ENCODE peak calls at places on chromosome 13, in six cellular contexts. B is neural progenitor cell, U is GM23248, N is SK-N-SH, M is MM.1S, X is HCT116. Z is an unnamed sample.

GRCh38 chr13:29923554-29924481 is 73.4 kb upstream of the UBL3 start:
- DNase-seq in N (peak; percentile 38), B (peak; percentile 58), M (no peak), U (peak; percentile 99), X (peak; percentile 93), Z (peak; percentile 97)

GRCh38 chr13:110338441-110339101 is 31.5 kb downstream of the COL4A2 start:
- DNase-seq in X (no peak), N (no peak), B (peak; percentile 70), U (peak; percentile 41), M (no peak), Z (no peak)

GRCh38 chr13:92355213-92355612 is 871.4 kb upstream of the GPC6 start:
- DNase-seq in N (peak; percentile 20), B (peak; percentile 57), M (no peak), U (no peak), X (no peak), Z (peak; percentile 1)

GRCh38 chr13:56457535-56458200 is 683.0 kb upstream of the PRR20A start:
- DNase-seq in X (no peak), M (no peak), N (no peak), B (no peak), U (no peak), Z (no peak)

GRCh38 chr13:101291216-101291615 is 125.1 kb downstream of the NALCN start:
- DNase-seq in N (no peak), M (no peak), B (no peak), U (no peak), X (no peak), Z (no peak)

GRCh38 chr13:74325106-74325505 is 190.9 kb upstream of the KLF12 start:
- DNase-seq in B (no peak), M (no peak), N (peak; percentile 39), U (peak; percentile 59), X (no peak), Z (peak; percentile 90)

GRCh38 chr13:27728271-27728670 is 64.0 kb upstream of the GSX1 start:
- DNase-seq in M (no peak), B (peak; percentile 55), U (no peak), X (no peak), N (no peak), Z (peak; percentile 5)

GRCh38 chr13:75279834-75280369 is 202.1 kb downstream of the TBC1D4 start:
- DNase-seq in B (no peak), U (no peak), M (no peak), X (no peak), N (no peak), Z (no peak)

GRCh38 chr13:33003458-33004019 is 12.7 kb upstream of the KL start:
- DNase-seq in M (no peak), X (no peak), U (no peak), N (no peak), B (no peak), Z (no peak)

GRCh38 chr13:71005919-71006318 is 861.1 kb downstream of the DACH1 start:
- DNase-seq in B (no peak), X (no peak), M (no peak), U (no peak), N (no peak), Z (no peak)

GRCh38 chr13:20815469-20815868 is 41.7 kb upstream of the EEF1AKMT1 start:
- DNase-seq in U (peak; percentile 28), N (no peak), B (no peak), X (no peak), M (no peak), Z (peak; percentile 45)

GRCh38 chr13:68173111-68173510 is 943.0 kb upstream of the PCDH9 start:
- DNase-seq in U (no peak), X (no peak), M (no peak), N (no peak), B (no peak), Z (peak; percentile 50)

GRCh38 chr13:20492036-20492435 is 33.6 kb downstream of the CRYL1 start:
- DNase-seq in U (no peak), X (no peak), M (no peak), B (no peak), N (no peak), Z (peak; percentile 10)

GRCh38 chr13:32059511-32059984 is 28.0 kb downstream of the FRY start:
- DNase-seq in B (no peak), X (no peak), N (no peak), U (no peak), M (no peak), Z (no peak)

GRCh38 chr13:40777166-40777956 is 6.4 kb upstream of the MRPS31 start:
- DNase-seq in U (peak; percentile 72), X (peak; percentile 65), B (peak; percentile 66), M (peak; percentile 40), N (peak; percentile 60), Z (peak; percentile 55)

GRCh38 chr13:71360041-71360440 is 507.0 kb downstream of the DACH1 start:
- DNase-seq in X (no peak), N (no peak), B (no peak), M (no peak), U (no peak), Z (no peak)

GRCh38 chr13:109698779-109699178 is 87.6 kb downstream of the IRS2 start:
- DNase-seq in X (no peak), B (no peak), M (no peak), U (peak; percentile 65), N (no peak), Z (peak; percentile 41)

GRCh38 chr13:90254437-90254836 is 1093.0 kb upstream of the MIR17HG start:
- DNase-seq in B (no peak), U (no peak), M (no peak), N (no peak), X (no peak), Z (no peak)

GRCh38 chr13:25911020-25911419 is 140.8 kb downstream of the SHISA2 start:
- DNase-seq in N (no peak), M (no peak), X (no peak), B (peak; percentile 93), U (no peak), Z (no peak)

GRCh38 chr13:57877596-57877995 is 246.1 kb downstream of the PCDH17 start:
- DNase-seq in U (no peak), X (no peak), B (no peak), N (no peak), M (no peak), Z (no peak)

GRCh38 chr13:28047784-28048388 is 52.5 kb downstream of the FLT3 start:
- DNase-seq in N (no peak), U (peak; percentile 65), X (peak; percentile 3), M (peak; percentile 57), B (no peak), Z (peak; percentile 42)

GRCh38 chr13:44471686-44472085 is 98.1 kb downstream of the SERP2 start:
- DNase-seq in U (peak; percentile 59), M (no peak), X (no peak), B (no peak), N (no peak), Z (peak; percentile 62)

GRCh38 chr13:33785384-33785783 is 32.6 kb upstream of the RFC3 start:
- DNase-seq in B (no peak), N (no peak), M (no peak), U (no peak), X (no peak), Z (no peak)

GRCh38 chr13:63497601-63498000 is 2082.0 kb upstream of the PCDH20 start:
- DNase-seq in B (no peak), U (no peak), N (no peak), M (no peak), X (no peak), Z (no peak)

GRCh38 chr13:29454931-29455481 is 140.5 kb downstream of the SLC7A1 start:
- DNase-seq in B (peak; percentile 11), N (no peak), X (peak; percentile 24), U (peak; percentile 41), M (no peak), Z (peak; percentile 74)

GRCh38 chr13:26946675-26947342 is 186.2 kb upstream of the GPR12 start:
- DNase-seq in M (peak; percentile 16), N (peak; percentile 48), X (peak; percentile 44), U (peak; percentile 70), B (peak; percentile 75), Z (peak; percentile 70)

DNA sequence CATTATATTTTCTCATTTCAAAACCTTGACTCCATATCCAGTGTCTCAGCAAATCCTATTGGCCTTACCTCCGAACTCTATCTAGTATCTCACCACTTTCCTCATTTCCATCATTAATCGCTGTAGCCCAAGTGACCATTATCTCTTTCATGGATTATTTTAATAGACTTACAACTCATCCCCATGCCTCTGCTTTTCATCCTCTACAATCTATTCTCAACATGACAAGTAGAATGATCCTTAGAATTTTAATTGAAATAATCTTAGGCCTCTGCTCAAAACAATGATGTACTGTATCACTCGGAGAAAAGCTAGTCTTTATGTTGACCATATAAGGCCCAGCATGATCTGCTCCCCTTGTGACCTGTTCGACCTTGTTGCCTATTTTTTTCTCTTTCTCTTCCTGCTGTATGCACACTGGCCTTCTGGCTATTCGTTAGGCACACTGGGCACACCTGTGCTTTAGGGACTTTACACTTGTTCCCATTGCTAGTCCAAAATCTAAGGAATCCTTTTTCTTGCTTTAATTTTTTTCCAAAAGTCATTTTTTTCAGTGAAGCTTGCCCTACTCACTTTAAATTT is 21.4 kb downstream of the DNAJC15 start:
- DNase-seq in B (no peak), M (peak; percentile 15), X (no peak), N (no peak), U (no peak), Z (no peak)
- H3K9ac ChIP-seq in B (no peak overlapping the region), M (peak overlapping the region; percentile 62), X (no peak overlapping the region), N (no peak overlapping the region), U (no peak overlapping the region), Z (peak overlapping the region; percentile 32)

DNA sequence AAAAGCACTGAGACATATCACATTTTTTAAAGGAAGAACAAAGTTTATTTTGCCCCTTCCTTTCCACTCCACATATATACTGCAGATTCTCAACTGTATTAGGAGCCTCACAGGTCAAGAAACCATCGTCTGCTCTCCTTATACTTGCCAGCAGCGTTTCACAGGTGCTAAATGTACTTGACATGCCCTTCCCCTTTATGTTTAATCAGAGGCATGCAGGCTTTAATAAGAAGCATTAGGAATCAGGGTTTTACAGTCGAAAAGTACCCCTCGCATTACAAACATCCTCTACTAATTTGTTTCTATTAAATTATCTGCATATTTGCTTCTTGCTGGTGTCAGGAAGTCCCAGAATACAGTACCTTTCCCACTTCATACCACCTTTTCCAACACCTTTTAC is 3.7 kb upstream of the RAP2A start:
- DNase-seq in U (no peak), M (no peak), X (no peak), N (no peak), B (no peak), Z (no peak)
- TF ChIP-seq EZH2phosphoT487 in U (no peak), M (no peak), X (no peak), N (no peak), B (no peak), Z (no peak)

DNA sequence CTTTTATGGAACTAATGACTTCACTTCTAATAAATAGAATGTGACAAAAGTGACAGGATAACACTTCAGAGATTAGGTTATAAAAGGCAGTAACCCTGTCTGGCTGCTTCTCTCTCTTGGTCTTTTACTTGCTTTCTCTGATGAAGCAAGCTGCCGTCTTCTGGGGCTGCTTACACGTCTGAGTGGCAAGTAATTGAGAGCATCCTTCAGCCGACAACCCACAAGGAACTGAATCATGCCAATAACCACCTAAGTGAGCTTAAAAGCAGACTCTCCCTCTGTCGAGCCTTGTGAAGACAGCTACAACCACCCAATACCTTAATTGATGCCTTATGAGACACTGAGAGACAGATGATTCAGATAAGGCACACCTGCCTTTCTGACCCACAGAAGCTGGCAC is 1091.2 kb downstream of the SLITRK1 start:
- DNase-seq in M (no peak), N (no peak), B (no peak), X (no peak), U (no peak), Z (peak; percentile 2)
- H3K4me3 ChIP-seq in M (no peak overlapping the region), N (no peak overlapping the region), B (no peak overlapping the region), X (no peak overlapping the region), U (no peak overlapping the region), Z (no peak overlapping the region)

DNA sequence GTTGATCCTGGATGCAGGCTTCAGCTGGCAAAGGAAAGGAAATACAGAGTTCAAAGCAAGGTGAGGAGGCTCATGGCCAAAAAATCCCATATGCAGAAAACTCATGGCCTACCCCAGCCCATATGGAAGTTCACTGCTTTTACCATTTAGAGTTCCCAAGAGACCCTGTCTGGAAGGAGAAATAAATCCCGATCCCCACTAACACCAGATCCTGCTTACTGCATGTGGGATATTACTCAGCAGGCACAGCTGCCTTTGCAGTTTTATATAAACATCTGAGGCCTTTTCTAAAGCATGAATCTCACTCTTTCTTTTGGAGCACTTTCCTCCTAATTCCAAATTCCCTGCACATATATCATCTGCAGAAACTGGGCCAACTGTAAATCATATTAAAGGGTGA is 413.0 kb upstream of the SPRY2 start:
- DNase-seq in M (no peak), X (no peak), U (no peak), N (no peak), B (no peak), Z (no peak)
- H3K9ac ChIP-seq in M (no peak overlapping the region), X (no peak overlapping the region), U (no peak overlapping the region), N (no peak overlapping the region), B (no peak overlapping the region), Z (no peak overlapping the region)